ENCODE peak calls at places on chromosomes 1 and 21, in six cellular contexts. S, O, V, L, J and P are unnamed samples.

GRCh38 chr1:166972193-166972592 is 3.1 kb downstream of the ILDR2 start:
- DNase-seq in L (no peak), O (no peak), J (no peak), S (no peak), V (no peak), P (no peak)

GRCh38 chr1:160161965-160162705 is 10.7 kb downstream of the ATP1A4 start:
- DNase-seq in L (no peak), S (no peak), J (peak; percentile 60), O (peak; percentile 29), V (no peak), P (no peak)

GRCh38 chr1:20284046-20284445 is 6.6 kb upstream of the VWA5B1 start:
- DNase-seq in V (no peak), S (no peak), L (no peak), O (no peak), J (no peak), P (no peak)

GRCh38 chr21:36125513-36126121 is 9.3 kb upstream of the CBR3 start:
- DNase-seq in O (peak; percentile 47), L (no peak), V (no peak), S (no peak), J (peak; percentile 53), P (no peak)

GRCh38 chr1:12583484-12583883 is 34.5 kb downstream of the DHRS3 start:
- DNase-seq in V (no peak), O (no peak), L (no peak), J (no peak), S (no peak), P (no peak)

GRCh38 chr1:108671142-108671541 is 10.2 kb upstream of the HENMT1 start:
- DNase-seq in L (no peak), O (no peak), V (no peak), J (no peak), S (no peak), P (no peak)

GRCh38 chr1:28027238-28027637 is 61.2 kb downstream of the EYA3 start:
- DNase-seq in S (no peak), J (no peak), L (no peak), V (no peak), O (no peak), P (no peak)

GRCh38 chr1:44355582-44356305 is 687 bp upstream of the ERI3 start:
- DNase-seq in S (no peak), J (no peak), L (no peak), O (no peak), V (no peak), P (no peak)

GRCh38 chr1:242016518-242016917 is 17.6 kb upstream of the MAP1LC3C start:
- DNase-seq in O (no peak), V (no peak), J (no peak), L (no peak), S (no peak), P (no peak)

GRCh38 chr1:8702848-8703810 is 114.3 kb downstream of the RERE start:
- DNase-seq in O (peak; percentile 87), L (peak; percentile 54), J (peak; percentile 92), S (peak; percentile 95), V (peak; percentile 92), P (peak; percentile 96)